ENCODE peak calls at places on chromosomes 6 and 20, in eight cellular contexts. N, Y, C, Q, M, T, E and J are unnamed samples.

GRCh38 chr6:165701005-165701404 is 38.0 kb upstream of the PDE10A start:
- DNase-seq in Q (no peak), N (no peak), Y (peak; percentile 14), C (no peak), E (no peak), M (no peak), T (no peak), J (no peak)

GRCh38 chr6:132483779-132484679 is 28.9 kb downstream of the STX7 start:
- DNase-seq in N (no peak), Y (peak; percentile 48), E (peak; percentile 67), C (peak; percentile 78), T (peak; percentile 57), M (peak; percentile 81), Q (peak; percentile 60), J (no peak)

GRCh38 chr6:158322724-158323560 is 10.7 kb downstream of the TULP4 start:
- DNase-seq in N (no peak), Q (no peak), T (no peak), M (peak; percentile 70), C (no peak), E (no peak), Y (no peak), J (no peak)

GRCh38 chr6:97626586-97627441 is 343.8 kb upstream of the MMS22L start:
- DNase-seq in C (peak; percentile 58), M (no peak), Y (peak; percentile 9), E (peak; percentile 82), Q (no peak), T (no peak), N (no peak), J (no peak)

GRCh38 chr20:51995551-51995951 is 193.2 kb upstream of the SALL4 start:
- DNase-seq in Q (no peak), E (no peak), M (no peak), T (no peak), C (no peak), Y (no peak), N (no peak), J (no peak)

GRCh38 chr6:144710207-144710606 is 425.1 kb downstream of the UTRN start:
- DNase-seq in Y (peak; percentile 82), N (no peak), C (no peak), E (no peak), M (no peak), T (no peak), Q (no peak), J (no peak)

GRCh38 chr6:19444481-19444880 is 392.7 kb upstream of the ID4 start:
- DNase-seq in Q (no peak), E (no peak), N (no peak), Y (no peak), T (no peak), C (no peak), M (no peak), J (no peak)

GRCh38 chr6:89797317-89797716 is 22.3 kb downstream of the MDN1 start:
- DNase-seq in M (no peak), Y (peak; percentile 84), E (no peak), C (no peak), T (no peak), Q (no peak), N (no peak), J (no peak)

GRCh38 chr6:159819932-159820640 is 20.0 kb downstream of the PNLDC1 start:
- DNase-seq in Q (peak; percentile 18), M (no peak), C (no peak), E (peak; percentile 32), Y (no peak), T (peak; percentile 46), N (peak; percentile 5), J (no peak)

GRCh38 chr6:95084867-95085266 is 492.5 kb upstream of the MANEA start:
- DNase-seq in M (no peak), C (no peak), E (no peak), Q (no peak), T (no peak), Y (no peak), N (no peak), J (no peak)

GRCh38 chr6:143962644-143962929 is 45.5 kb downstream of the PLAGL1 start:
- DNase-seq in M (no peak), E (no peak), C (no peak), N (no peak), Y (peak; percentile 11), Q (no peak), T (no peak), J (no peak)

GRCh38 chr6:43996614-43997341 is 130.5 kb downstream of the MRPL14 start:
- DNase-seq in E (peak; percentile 93), C (no peak), M (no peak), Y (no peak), N (no peak), Q (no peak), T (no peak), J (no peak)

GRCh38 chr20:23190557-23190956 is 104.4 kb upstream of the CD93 start:
- DNase-seq in M (no peak), E (no peak), N (no peak), Q (no peak), Y (no peak), C (no peak), T (no peak), J (no peak)

GRCh38 chr20:11344939-11345338 is 572.8 kb upstream of the BTBD3 start:
- DNase-seq in C (no peak), M (no peak), Y (no peak), E (no peak), N (no peak), Q (no peak), T (no peak), J (no peak)

GRCh38 chr6:36625161-36625919 is 31.2 kb downstream of the SRSF3 start:
- DNase-seq in E (no peak), C (peak; percentile 19), N (no peak), M (no peak), T (no peak), Q (no peak), Y (peak; percentile 46), J (no peak)